ENCODE peak calls at places on chromosomes 5 and 9, in seven cellular contexts. X, S, T, K, J, P and V are unnamed samples.

GRCh38 chr9:115522928-115523327 is 405.0 kb upstream of the TNC start:
- DNase-seq in T (no peak), X (no peak), S (no peak), J (no peak), K (no peak), P (no peak), V (no peak)

GRCh38 chr9:33129251-33129885 is 37.8 kb downstream of the B4GALT1 start:
- DNase-seq in K (no peak), X (no peak), S (no peak), P (no peak), T (no peak), J (no peak), V (no peak)

GRCh38 chr9:92686954-92687353 is 17.0 kb upstream of the IPPK start:
- DNase-seq in K (no peak), T (no peak), X (no peak), P (no peak), J (no peak), S (no peak), V (no peak)

GRCh38 chr5:139251281-139251687 is 42.3 kb upstream of the MATR3 start:
- DNase-seq in S (no peak), J (no peak), T (no peak), K (no peak), X (no peak), P (peak; percentile 14), V (no peak)

GRCh38 chr5:102911973-102912372 is 156.9 kb downstream of the PAM start:
- DNase-seq in K (no peak), X (no peak), T (no peak), J (no peak), S (no peak), P (no peak), V (no peak)

GRCh38 chr5:79430196-79430595 is 83.7 kb downstream of the HOMER1 start:
- DNase-seq in J (no peak), S (no peak), K (no peak), T (no peak), X (no peak), P (no peak), V (no peak)

GRCh38 chr5:127260686-127261085 is 29.9 kb upstream of the MEGF10 start:
- DNase-seq in J (no peak), X (no peak), K (no peak), P (no peak), T (no peak), S (no peak), V (no peak)

GRCh38 chr9:110114888-110115259 is 93.1 kb downstream of the C9orf152 start:
- DNase-seq in K (no peak), S (no peak), T (no peak), X (no peak), J (no peak), P (no peak), V (no peak)

GRCh38 chr9:111969622-111970021 is 73.0 kb downstream of the UGCG start:
- DNase-seq in K (no peak), S (no peak), T (no peak), P (no peak), X (no peak), J (no peak), V (no peak)

GRCh38 chr9:127193483-127193882 is 71.0 kb upstream of the ANGPTL2 start:
- DNase-seq in X (no peak), P (no peak), S (no peak), J (no peak), K (no peak), T (no peak), V (no peak)

GRCh38 chr9:3585616-3586015 is 59.8 kb upstream of the RFX3 start:
- DNase-seq in X (no peak), T (no peak), P (no peak), J (no peak), S (no peak), K (no peak), V (no peak)

GRCh38 chr5:54792611-54793404 is 192.6 kb downstream of the ESM1 start:
- DNase-seq in X (no peak), P (no peak), J (no peak), K (no peak), T (no peak), S (no peak), V (no peak)

GRCh38 chr5:171445910-171446516 is 26.6 kb downstream of the FGF18 start:
- DNase-seq in P (no peak), K (no peak), X (no peak), T (no peak), S (no peak), J (no peak), V (no peak)

GRCh38 chr9:81492710-81493447 is 196.5 kb downstream of the TLE1 start:
- DNase-seq in J (peak; percentile 52), P (no peak), K (no peak), S (peak; percentile 25), T (peak; percentile 2), X (no peak), V (no peak)

GRCh38 chr9:84412654-84413053 is 72.1 kb upstream of the SLC28A3 start:
- DNase-seq in J (no peak), K (no peak), S (no peak), P (no peak), X (no peak), T (no peak), V (no peak)

GRCh38 chr9:114169029-114169939 is 13.9 kb downstream of the COL27A1 start:
- DNase-seq in S (no peak), K (no peak), J (no peak), X (no peak), P (no peak), T (no peak), V (no peak)

GRCh38 chr9:137461663-137462395 is 2.7 kb upstream of the NSMF start:
- DNase-seq in J (no peak), X (peak; percentile 47), K (no peak), S (no peak), P (peak; percentile 62), T (no peak), V (no peak)

GRCh38 chr5:65203746-65204145 is 278.0 kb downstream of the ADAMTS6 start:
- DNase-seq in X (no peak), P (no peak), T (no peak), S (no peak), K (no peak), J (no peak), V (no peak)

GRCh38 chr9:121902483-121903135 is 190.5 kb downstream of the TTLL11 start:
- DNase-seq in T (no peak), J (peak; percentile 47), K (no peak), X (no peak), S (no peak), P (no peak), V (no peak)